ENCODE peak calls at places on chromosomes 2 and 18, in four cellular contexts. One of them, this sample, is unnamed.

GRCh38 chr2:55732854-55733253 is 39.2 kb upstream of the PNPT1 start:
- DNase-seq in endothelial cell: no peak
- DNase-seq in GM13977: no peak
- DNase-seq in astrocyte of the spinal cord: no peak
- DNase-seq in this sample: no peak

GRCh38 chr2:241771286-241772062 is 5.1 kb upstream of the GAL3ST2 start:
- DNase-seq in endothelial cell: no peak
- DNase-seq in GM13977: peak
- DNase-seq in astrocyte of the spinal cord: no peak
- DNase-seq in this sample: peak

GRCh38 chr18:8620845-8621244 is 11.6 kb downstream of the RAB12 start:
- DNase-seq in astrocyte of the spinal cord: no peak
- DNase-seq in GM13977: no peak
- DNase-seq in endothelial cell: no peak
- DNase-seq in this sample: no peak

GRCh38 chr2:191910518-191910917 is 63.6 kb upstream of the CAVIN2 start:
- DNase-seq in GM13977: no peak
- DNase-seq in endothelial cell: no peak
- DNase-seq in astrocyte of the spinal cord: peak
- DNase-seq in this sample: no peak

GRCh38 chr18:48317781-48318381 is 91.3 kb downstream of the ZBTB7C start:
- DNase-seq in GM13977: no peak
- DNase-seq in astrocyte of the spinal cord: no peak
- DNase-seq in endothelial cell: no peak
- DNase-seq in this sample: no peak

GRCh38 chr2:219228745-219229374 is 576 bp downstream of the ATG9A start:
- DNase-seq in endothelial cell: no peak
- DNase-seq in astrocyte of the spinal cord: no peak
- DNase-seq in GM13977: no peak
- DNase-seq in this sample: peak

GRCh38 chr2:200905618-200906296 is 16.6 kb downstream of the NIF3L1 start:
- DNase-seq in astrocyte of the spinal cord: peak
- DNase-seq in endothelial cell: peak
- DNase-seq in GM13977: peak
- DNase-seq in this sample: peak

GRCh38 chr2:155727097-155727906 is 605.2 kb downstream of the NR4A2 start:
- DNase-seq in astrocyte of the spinal cord: peak
- DNase-seq in GM13977: no peak
- DNase-seq in endothelial cell: no peak
- DNase-seq in this sample: no peak

GRCh38 chr2:221402072-221402471 is 170.0 kb downstream of the EPHA4 start:
- DNase-seq in endothelial cell: no peak
- DNase-seq in astrocyte of the spinal cord: no peak
- DNase-seq in GM13977: no peak
- DNase-seq in this sample: no peak

DNA sequence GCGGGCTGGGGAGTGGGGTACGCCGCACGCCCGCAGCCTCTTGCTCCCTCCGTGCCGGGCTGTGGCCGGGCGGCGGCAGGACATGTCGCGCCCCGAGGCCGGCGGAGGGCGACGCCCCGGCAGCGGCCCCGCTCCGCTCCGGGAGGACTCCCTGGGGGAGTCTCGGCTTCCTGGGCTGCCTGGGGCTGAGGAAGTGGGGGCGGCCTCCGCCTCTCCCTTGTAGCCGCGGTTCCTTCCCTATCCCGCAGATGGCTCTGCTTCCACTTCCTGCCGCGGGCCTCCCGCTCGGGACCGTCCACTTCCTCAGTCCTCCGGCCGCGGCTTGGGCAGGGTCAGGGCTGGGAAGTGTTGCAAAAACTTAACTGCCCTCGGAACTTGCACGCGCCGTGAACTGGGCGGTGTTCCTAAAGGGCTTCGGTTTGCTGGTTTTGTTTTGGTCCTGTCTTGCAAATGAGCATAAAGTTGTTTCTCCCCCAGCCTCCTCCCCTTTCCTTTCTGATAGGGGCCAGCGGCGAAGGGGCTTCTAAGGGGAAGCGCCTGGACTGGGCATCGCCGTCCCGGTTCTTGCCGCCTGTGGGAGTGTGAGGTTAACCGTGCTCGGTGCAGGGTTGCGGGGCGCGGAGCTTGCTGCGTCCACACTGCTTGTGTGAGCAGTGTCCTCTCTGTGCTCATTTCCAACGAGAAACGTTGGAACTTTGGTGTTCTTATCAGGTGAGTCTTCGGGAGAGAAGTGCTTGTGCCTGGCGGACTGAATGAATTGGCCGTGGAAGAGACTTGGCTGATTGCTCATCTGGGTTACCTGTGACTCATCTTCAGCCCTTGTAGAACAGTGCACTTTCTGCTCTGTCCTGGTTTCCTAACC is 600 bp downstream of the RALB start:
- DNase-seq in endothelial cell: peak
- DNase-seq in GM13977: peak
- DNase-seq in astrocyte of the spinal cord: peak
- DNase-seq in this sample: peak
- TF ChIP-seq CTCF in endothelial cell: no peak
- TF ChIP-seq CTCF in GM13977: peak
- TF ChIP-seq CTCF in astrocyte of the spinal cord: peak
- TF ChIP-seq CTCF in this sample: peak

GRCh38 chr2:112814278-112814677 is 22.3 kb downstream of the IL1B start:
- DNase-seq in endothelial cell: no peak
- DNase-seq in astrocyte of the spinal cord: peak
- DNase-seq in GM13977: no peak
- DNase-seq in this sample: no peak
- TF ChIP-seq CTCF in endothelial cell: no peak
- TF ChIP-seq CTCF in astrocyte of the spinal cord: peak
- TF ChIP-seq CTCF in GM13977: no peak
- TF ChIP-seq CTCF in this sample: no peak

GRCh38 chr2:105769504-105769903 is 24.8 kb downstream of the NCK2 start:
- DNase-seq in GM13977: no peak
- DNase-seq in astrocyte of the spinal cord: peak
- DNase-seq in endothelial cell: peak
- DNase-seq in this sample: no peak
- TF ChIP-seq CTCF in GM13977: no peak
- TF ChIP-seq CTCF in astrocyte of the spinal cord: peak
- TF ChIP-seq CTCF in endothelial cell: peak
- TF ChIP-seq CTCF in this sample: no peak

GRCh38 chr18:28110924-28111323 is 66.0 kb downstream of the CDH2 start:
- DNase-seq in astrocyte of the spinal cord: no peak
- DNase-seq in endothelial cell: no peak
- DNase-seq in GM13977: no peak
- DNase-seq in this sample: no peak

GRCh38 chr18:28108254-28108653 is 68.7 kb downstream of the CDH2 start:
- DNase-seq in astrocyte of the spinal cord: no peak
- DNase-seq in GM13977: no peak
- DNase-seq in endothelial cell: no peak
- DNase-seq in this sample: no peak

GRCh38 chr18:28109781-28110460 is 67.0 kb downstream of the CDH2 start:
- DNase-seq in GM13977: no peak
- DNase-seq in endothelial cell: no peak
- DNase-seq in astrocyte of the spinal cord: peak
- DNase-seq in this sample: no peak

GRCh38 chr18:28112056-28112470 is 64.9 kb downstream of the CDH2 start:
- DNase-seq in GM13977: no peak
- DNase-seq in astrocyte of the spinal cord: peak
- DNase-seq in endothelial cell: no peak
- DNase-seq in this sample: no peak

GRCh38 chr18:28108801-28109200 is 68.1 kb downstream of the CDH2 start:
- DNase-seq in endothelial cell: no peak
- DNase-seq in astrocyte of the spinal cord: peak
- DNase-seq in GM13977: no peak
- DNase-seq in this sample: no peak
- TF ChIP-seq CTCF in endothelial cell: no peak
- TF ChIP-seq CTCF in astrocyte of the spinal cord: no peak
- TF ChIP-seq CTCF in GM13977: no peak
- TF ChIP-seq CTCF in this sample: no peak

DNA sequence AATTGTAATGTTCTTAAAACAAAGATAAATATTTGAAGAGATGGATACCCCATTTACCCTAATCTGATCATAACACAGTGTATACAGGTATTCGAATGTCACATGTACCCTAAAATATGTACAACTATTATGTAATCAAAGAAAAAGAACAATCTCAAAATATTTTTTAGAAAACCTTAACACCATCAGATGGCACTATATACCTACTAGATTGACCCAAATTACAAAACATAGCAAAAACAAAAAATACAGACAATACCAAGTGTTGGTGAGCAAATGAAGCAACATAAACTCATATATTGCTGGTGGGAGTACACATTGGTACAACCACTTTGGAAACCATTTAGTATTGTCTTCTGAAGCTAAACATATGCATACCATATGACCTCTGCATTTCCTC is 55.6 kb downstream of the GDF7 start:
- DNase-seq in endothelial cell: no peak
- DNase-seq in GM13977: no peak
- DNase-seq in astrocyte of the spinal cord: no peak
- DNase-seq in this sample: no peak
- TF ChIP-seq CTCF in endothelial cell: no peak
- TF ChIP-seq CTCF in GM13977: no peak
- TF ChIP-seq CTCF in astrocyte of the spinal cord: no peak
- TF ChIP-seq CTCF in this sample: no peak

DNA sequence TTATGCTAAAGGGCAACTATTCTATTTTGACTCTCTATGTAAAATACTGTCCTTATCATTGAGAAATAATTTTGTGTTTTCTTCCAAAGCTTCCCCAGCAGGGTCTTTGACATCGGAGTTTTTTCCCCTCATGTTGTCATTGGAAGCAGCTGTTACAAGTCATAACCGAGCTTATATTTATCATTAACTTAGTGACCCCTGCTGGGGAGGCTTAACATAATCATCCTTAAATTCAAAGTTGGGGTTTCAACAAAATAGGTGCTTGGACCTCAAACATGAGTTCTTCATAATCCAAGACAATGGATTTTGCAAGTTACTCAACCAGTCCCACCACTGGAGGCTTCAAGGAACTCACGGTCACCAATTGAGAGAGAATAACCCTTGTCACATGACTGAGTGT is 330.9 kb downstream of the DCC start:
- DNase-seq in astrocyte of the spinal cord: peak
- DNase-seq in GM13977: peak
- DNase-seq in endothelial cell: no peak
- DNase-seq in this sample: no peak
- TF ChIP-seq CTCF in astrocyte of the spinal cord: peak
- TF ChIP-seq CTCF in GM13977: peak
- TF ChIP-seq CTCF in endothelial cell: no peak
- TF ChIP-seq CTCF in this sample: no peak

This sample was measured in GM13976.